ENCODE peak calls at places on chromosomes 4 and X, in seven cellular contexts. W is CD4-positive, alpha-beta T cell; N is T-helper 17 cell; G is hepatocyte; T is T-helper 9 cell; X is small intestine; H is posterior cingulate gyrus. R is an unnamed sample.

GRCh38 chrX:39759526-39760224 is 338.1 kb downstream of the BCOR start:
- DNase-seq in W (no peak), N (no peak), G (peak), T (no peak), X (no peak), H (peak), R (no peak)

GRCh38 chrX:104564335-104564734 is 1.7 kb upstream of the IL1RAPL2 start:
- DNase-seq in W (no peak), N (no peak), G (no peak), T (no peak), X (no peak), H (peak), R (no peak)

GRCh38 chr4:105765690-105766407 is 57.3 kb downstream of the GSTCD start:
- DNase-seq in W (no peak), N (no peak), G (peak), T (no peak), X (peak), H (no peak), R (no peak)

GRCh38 chr4:89712141-89712540 is 124.8 kb downstream of the SNCA start:
- DNase-seq in W (no peak), N (no peak), G (no peak), T (no peak), X (no peak), H (no peak), R (no peak)

GRCh38 chr4:14856076-14856926 is 146.0 kb upstream of the CPEB2 start:
- DNase-seq in W (no peak), N (no peak), G (peak), T (no peak), X (peak), H (no peak), R (peak)

GRCh38 chrX:1417921-1418875 is 26.3 kb upstream of the SLC25A6 start:
- DNase-seq in W (no peak), N (no peak), G (no peak), T (no peak), X (no peak), H (peak), R (peak)

GRCh38 chrX:24023972-24024664 is 2.9 kb downstream of the KLHL15 start:
- DNase-seq in W (no peak), N (no peak), G (peak), T (no peak), X (peak), H (no peak), R (no peak)

GRCh38 chr4:185202984-185203379 is 818 bp downstream of the CFAP97 start:
- DNase-seq in W (peak), N (no peak), G (no peak), T (peak), X (no peak), H (no peak), R (no peak)

GRCh38 chr4:15414601-15415091 is 13.2 kb upstream of the C1QTNF7 start:
- DNase-seq in W (no peak), N (no peak), G (no peak), T (no peak), X (no peak), H (no peak), R (no peak)

R was measured in aorta.